ENCODE peak calls at places on chromosomes 4 and X, in five cellular contexts. D is epithelial cell of esophagus, L is esophagus squamous epithelium, W is T-helper 17 cell, V is DMS79. R is an unnamed sample.

GRCh38 chr4:126820631-126821030 is 812.1 kb upstream of the INTU start:
- DNase-seq in D (no peak), W (no peak), V (no peak), L (no peak), R (no peak)

GRCh38 chr4:14929669-14930068 is 72.6 kb upstream of the CPEB2 start:
- DNase-seq in L (no peak), W (no peak), V (no peak), D (no peak), R (no peak)

GRCh38 chrX:85309717-85310116 is 65.9 kb downstream of the ZNF711 start:
- DNase-seq in D (no peak), W (no peak), L (no peak), V (no peak), R (no peak)

GRCh38 chr4:41323186-41323585 is 66.5 kb downstream of the UCHL1 start:
- DNase-seq in V (no peak), W (no peak), D (no peak), L (no peak), R (no peak)

GRCh38 chr4:58732973-58733372 is 1622.8 kb upstream of the IGFBP7 start:
- DNase-seq in W (no peak), V (no peak), L (no peak), D (no peak), R (no peak)

GRCh38 chr4:10118355-10119004 is 1.9 kb upstream of the WDR1 start:
- DNase-seq in V (no peak), L (no peak), W (no peak), D (no peak), R (no peak)

GRCh38 chr4:6327220-6327917 is 57.7 kb downstream of the WFS1 start:
- DNase-seq in V (no peak), D (peak; percentile 62), L (no peak), W (peak; percentile 77), R (peak; percentile 77)

GRCh38 chrX:37701588-37701987 is 16.0 kb downstream of the XK start:
- DNase-seq in W (no peak), L (no peak), V (no peak), D (no peak), R (no peak)

GRCh38 chr4:88937081-88937480 is 119.9 kb downstream of the FAM13A start:
- DNase-seq in L (no peak), W (no peak), D (peak; percentile 57), V (no peak), R (no peak)

R was measured in natural killer cell.